ENCODE peak calls at places on chromosomes 16 and 17, in four cellular contexts. M is IMR-90, K is fibroblast of lung, B is GM23248. X is an unnamed sample.

GRCh38 chr16:75122609-75123008 is 6.0 kb upstream of the LDHD start:
- DNase-seq in B (no peak), M (no peak), K (no peak), X (no peak)

GRCh38 chr17:58808609-58809563 is 53.2 kb downstream of the PPM1E start:
- DNase-seq in B (no peak), M (no peak), K (no peak), X (no peak)

GRCh38 chr17:47253541-47254402 is at the start of gene ITGB3:
- DNase-seq in K (peak), B (peak), M (peak), X (peak)

GRCh38 chr17:74161501-74161850 is 42.0 kb upstream of the RPL38 start:
- DNase-seq in K (no peak), M (no peak), B (no peak), X (no peak)

GRCh38 chr17:36808181-36808661 is 129.1 kb upstream of the LHX1 start:
- DNase-seq in K (peak), B (peak), M (no peak), X (peak)

GRCh38 chr17:57035971-57036481 is 49.0 kb upstream of the AKAP1 start:
- DNase-seq in M (no peak), B (no peak), K (no peak), X (peak)

GRCh38 chr17:45230787-45231480 is 9.2 kb downstream of the FMNL1 start:
- DNase-seq in M (peak), B (peak), K (peak), X (peak)

GRCh38 chr17:59372138-59372751 is 40.8 kb downstream of the YPEL2 start:
- DNase-seq in K (peak), M (peak), B (peak), X (no peak)

GRCh38 chr17:52159159-52159809 is 770 bp upstream of the CA10 start:
- DNase-seq in K (no peak), B (no peak), M (no peak), X (no peak)

GRCh38 chr17:52157603-52158449 is 688 bp downstream of the CA10 start:
- DNase-seq in M (no peak), K (no peak), B (no peak), X (no peak)

GRCh38 chr17:52157161-52157560 is 1.4 kb downstream of the CA10 start:
- DNase-seq in M (no peak), K (no peak), B (no peak), X (no peak)

GRCh38 chr17:52159810-52160578 is 1.5 kb upstream of the CA10 start:
- DNase-seq in M (no peak), K (no peak), B (no peak), X (no peak)

GRCh38 chr17:52158450-52159042 is at the start of gene CA10:
- DNase-seq in K (no peak), M (no peak), B (no peak), X (no peak)
- H3K4me3 ChIP-seq in K (no peak), M (no peak), B (no peak), X (peak)

DNA sequence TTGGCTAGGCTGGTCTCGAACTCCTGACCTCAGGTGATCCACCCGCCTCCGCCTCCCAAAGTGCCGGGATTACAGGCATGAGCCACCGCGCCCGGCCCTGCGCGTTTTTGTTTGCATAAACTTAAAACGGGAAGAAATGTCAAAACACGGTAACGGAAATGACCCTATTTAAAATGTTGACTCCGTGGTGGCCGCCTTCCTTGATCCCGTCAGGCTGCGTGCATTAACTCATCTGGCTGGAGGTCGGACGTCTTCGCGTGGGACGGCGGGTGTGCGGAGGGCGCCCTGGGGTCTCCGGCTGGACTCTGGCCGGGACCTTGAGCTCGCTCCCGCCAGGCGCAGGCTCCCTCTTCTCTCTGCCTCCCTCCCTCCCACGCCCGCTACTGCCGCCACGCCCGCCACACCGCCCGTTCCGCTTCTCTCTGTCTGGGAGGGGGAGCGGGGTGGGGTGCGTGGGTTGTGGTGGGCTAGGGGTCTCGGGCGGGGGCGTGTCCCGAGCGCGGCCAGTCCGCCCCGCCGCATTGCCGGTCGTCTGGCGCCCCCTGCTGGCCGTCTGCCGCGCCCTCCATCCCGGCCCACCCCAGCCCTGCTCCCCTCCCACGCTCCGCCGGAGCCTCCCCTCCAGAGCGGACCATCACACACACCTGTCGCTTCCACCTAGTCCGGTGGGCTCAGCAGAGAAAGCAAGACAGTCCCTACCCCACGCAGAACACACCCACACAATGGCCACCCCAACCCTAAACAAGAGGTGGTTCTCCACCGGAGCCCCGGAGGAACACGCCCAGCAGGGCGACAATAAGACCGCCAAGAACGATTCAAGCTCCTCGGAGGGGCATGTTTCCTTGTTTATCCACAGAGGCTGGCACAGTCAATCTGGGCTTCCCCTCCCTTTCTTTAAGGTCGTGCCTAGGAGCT is 1.2 kb upstream of the CCDC42 start:
- DNase-seq in B (peak), K (peak), M (peak), X (peak)
- H2AFZ ChIP-seq in B (peak), K (peak), M (peak), X (peak)

GRCh38 chr17:76709077-76709950 is 1.5 kb downstream of the MXRA7 start:
- DNase-seq in K (peak), M (peak), B (peak), X (peak)

GRCh38 chr17:76706817-76707216 is 3.9 kb downstream of the MXRA7 start:
- DNase-seq in M (no peak), K (no peak), B (no peak), X (no peak)

GRCh38 chr17:76710863-76711611 is at the start of gene MXRA7:
- DNase-seq in K (peak), B (peak), M (peak), X (peak)

GRCh38 chr17:76704799-76705198 is 6.0 kb downstream of the MXRA7 start:
- DNase-seq in B (no peak), K (no peak), M (no peak), X (no peak)

GRCh38 chr17:76707985-76708807 is 2.6 kb downstream of the MXRA7 start:
- DNase-seq in K (no peak), B (no peak), M (no peak), X (no peak)
- H3K4me3 ChIP-seq in K (peak), B (peak), M (peak), X (no peak)

DNA sequence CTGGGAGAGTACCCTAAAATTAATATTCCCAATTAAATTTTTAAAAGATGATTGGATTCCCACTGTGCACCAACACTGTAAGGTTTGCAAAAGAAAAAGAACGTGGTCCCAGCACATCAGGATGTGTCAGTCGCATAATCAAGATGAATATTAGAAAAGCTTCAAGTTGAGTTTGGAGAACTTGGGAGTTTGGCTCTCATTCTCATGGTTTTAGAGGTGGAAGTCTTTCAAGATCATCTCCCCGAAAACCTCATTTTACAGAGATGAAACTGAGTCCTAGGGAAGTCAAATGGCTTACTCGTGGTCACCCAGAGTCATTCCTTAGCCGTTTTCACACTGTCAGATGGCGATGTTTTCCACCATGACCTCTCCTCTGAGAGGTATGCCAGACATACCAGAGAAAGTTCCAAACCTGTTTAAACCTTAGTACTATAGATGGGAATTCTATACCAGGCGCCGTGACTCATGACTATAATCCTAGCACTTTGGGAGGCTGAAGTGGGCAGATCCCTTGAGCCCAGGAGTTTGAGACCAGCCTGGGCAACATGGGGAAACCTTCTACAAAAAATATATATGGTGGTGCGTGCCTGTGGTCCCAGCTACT is 1.2 kb downstream of the SEC14L1 start:
- DNase-seq in K (peak), B (no peak), M (no peak), X (no peak)
- H2AFZ ChIP-seq in K (no peak), B (peak), M (no peak), X (no peak)

GRCh38 chr17:40411821-40412220 is 5.9 kb downstream of the TOP2A start:
- DNase-seq in M (no peak), K (no peak), B (no peak), X (no peak)
- H3K4me3 ChIP-seq in M (no peak), K (no peak), B (no peak), X (no peak)

GRCh38 chr17:70059076-70059475 is 15.9 kb upstream of the KCNJ16 start:
- DNase-seq in B (no peak), K (no peak), M (no peak), X (no peak)
- H2AFZ ChIP-seq in B (no peak), K (no peak), M (no peak), X (no peak)

DNA sequence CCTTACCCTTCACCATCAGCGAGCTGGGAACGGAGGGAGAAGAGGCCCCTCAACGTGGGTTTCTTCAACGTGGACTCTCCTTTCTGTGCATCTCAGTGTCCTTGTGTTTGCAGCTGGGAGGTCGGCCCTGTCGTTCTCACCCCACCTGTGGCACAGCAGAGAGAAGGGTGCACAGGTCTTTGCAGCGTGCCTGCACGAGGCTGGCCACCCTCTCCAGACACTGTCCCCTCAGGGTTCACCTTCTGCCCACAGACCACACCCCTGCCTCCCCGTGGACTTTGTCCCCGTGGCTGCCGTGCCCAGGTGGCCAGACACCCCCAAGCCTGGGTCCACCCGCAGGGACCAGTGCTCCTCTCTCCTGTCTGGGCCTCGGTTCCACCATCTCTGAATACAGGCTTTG is 7.3 kb upstream of the WDR45B start:
- DNase-seq in B (no peak), M (no peak), K (no peak), X (no peak)
- H3K4me3 ChIP-seq in B (no peak), M (no peak), K (no peak), X (no peak)